ENCODE peak calls at places on chromosomes 16 and 17, in five cellular contexts. One of them, this sample, is unnamed.

GRCh38 chr17:59572301-59572924 is 7.0 kb downstream of the DHX40 start:
- DNase-seq in K562: no peak
- DNase-seq in HCT116: no peak
- DNase-seq in SK-N-SH: no peak
- DNase-seq in NT2/D1: no peak
- DNase-seq in this sample: no peak

GRCh38 chr17:61486135-61487120 is 34.2 kb downstream of the TBX4 start:
- DNase-seq in K562: no peak
- DNase-seq in HCT116: no peak
- DNase-seq in SK-N-SH: peak
- DNase-seq in NT2/D1: no peak
- DNase-seq in this sample: no peak

GRCh38 chr17:73325527-73325842 is 13.7 kb upstream of the CDC42EP4 start:
- DNase-seq in K562: no peak
- DNase-seq in HCT116: no peak
- DNase-seq in SK-N-SH: no peak
- DNase-seq in NT2/D1: no peak
- DNase-seq in this sample: no peak

GRCh38 chr17:27793168-27793905 is 7.0 kb downstream of the NOS2 start:
- DNase-seq in K562: peak
- DNase-seq in HCT116: no peak
- DNase-seq in SK-N-SH: peak
- DNase-seq in NT2/D1: no peak
- DNase-seq in this sample: no peak

GRCh38 chr16:70508752-70509151 is 14.6 kb downstream of the COG4 start:
- DNase-seq in K562: no peak
- DNase-seq in HCT116: no peak
- DNase-seq in SK-N-SH: no peak
- DNase-seq in NT2/D1: no peak
- DNase-seq in this sample: no peak

GRCh38 chr17:33015716-33016346 is 24.2 kb downstream of the SPACA3 start:
- DNase-seq in K562: no peak
- DNase-seq in HCT116: no peak
- DNase-seq in SK-N-SH: no peak
- DNase-seq in NT2/D1: no peak
- DNase-seq in this sample: no peak

GRCh38 chr17:81712468-81713003 is 452 bp downstream of the SLC25A10 start:
- DNase-seq in K562: peak
- DNase-seq in HCT116: no peak
- DNase-seq in SK-N-SH: peak
- DNase-seq in NT2/D1: no peak
- DNase-seq in this sample: peak

GRCh38 chr16:80803341-80804060 is 897 bp downstream of the CDYL2 start:
- DNase-seq in K562: peak
- DNase-seq in HCT116: no peak
- DNase-seq in SK-N-SH: peak
- DNase-seq in NT2/D1: no peak
- DNase-seq in this sample: no peak

GRCh38 chr17:80261159-80261894 is 675 bp downstream of the RNF213 start:
- DNase-seq in K562: peak
- DNase-seq in HCT116: no peak
- DNase-seq in SK-N-SH: peak
- DNase-seq in NT2/D1: peak
- DNase-seq in this sample: peak

GRCh38 chr17:81710514-81711308 is 1.4 kb upstream of the SLC25A10 start:
- DNase-seq in K562: no peak
- DNase-seq in HCT116: no peak
- DNase-seq in SK-N-SH: no peak
- DNase-seq in NT2/D1: no peak
- DNase-seq in this sample: peak

GRCh38 chr16:51465026-51465425 is 314.0 kb upstream of the SALL1 start:
- DNase-seq in K562: no peak
- DNase-seq in HCT116: no peak
- DNase-seq in SK-N-SH: no peak
- DNase-seq in NT2/D1: no peak
- DNase-seq in this sample: no peak

GRCh38 chr16:65876200-65876498 is 490.3 kb upstream of the CDH5 start:
- DNase-seq in K562: no peak
- DNase-seq in HCT116: no peak
- DNase-seq in SK-N-SH: no peak
- DNase-seq in NT2/D1: no peak
- DNase-seq in this sample: no peak

GRCh38 chr17:3557768-3558583 is at the start of gene TRPV3:
- DNase-seq in K562: peak
- DNase-seq in HCT116: peak
- DNase-seq in SK-N-SH: no peak
- DNase-seq in NT2/D1: no peak
- DNase-seq in this sample: no peak

GRCh38 chr16:76518791-76519190 is 241.6 kb downstream of the CNTNAP4 start:
- DNase-seq in K562: no peak
- DNase-seq in HCT116: no peak
- DNase-seq in SK-N-SH: no peak
- DNase-seq in NT2/D1: no peak
- DNase-seq in this sample: no peak

GRCh38 chr16:69188716-69189115 is 1.8 kb downstream of the SNTB2 start:
- DNase-seq in K562: no peak
- DNase-seq in HCT116: no peak
- DNase-seq in SK-N-SH: no peak
- DNase-seq in NT2/D1: peak
- DNase-seq in this sample: no peak

GRCh38 chr16:66581246-66581952 is 2.1 kb downstream of the CMTM2 start:
- DNase-seq in K562: no peak
- DNase-seq in HCT116: no peak
- DNase-seq in SK-N-SH: no peak
- DNase-seq in NT2/D1: no peak
- DNase-seq in this sample: no peak

DNA sequence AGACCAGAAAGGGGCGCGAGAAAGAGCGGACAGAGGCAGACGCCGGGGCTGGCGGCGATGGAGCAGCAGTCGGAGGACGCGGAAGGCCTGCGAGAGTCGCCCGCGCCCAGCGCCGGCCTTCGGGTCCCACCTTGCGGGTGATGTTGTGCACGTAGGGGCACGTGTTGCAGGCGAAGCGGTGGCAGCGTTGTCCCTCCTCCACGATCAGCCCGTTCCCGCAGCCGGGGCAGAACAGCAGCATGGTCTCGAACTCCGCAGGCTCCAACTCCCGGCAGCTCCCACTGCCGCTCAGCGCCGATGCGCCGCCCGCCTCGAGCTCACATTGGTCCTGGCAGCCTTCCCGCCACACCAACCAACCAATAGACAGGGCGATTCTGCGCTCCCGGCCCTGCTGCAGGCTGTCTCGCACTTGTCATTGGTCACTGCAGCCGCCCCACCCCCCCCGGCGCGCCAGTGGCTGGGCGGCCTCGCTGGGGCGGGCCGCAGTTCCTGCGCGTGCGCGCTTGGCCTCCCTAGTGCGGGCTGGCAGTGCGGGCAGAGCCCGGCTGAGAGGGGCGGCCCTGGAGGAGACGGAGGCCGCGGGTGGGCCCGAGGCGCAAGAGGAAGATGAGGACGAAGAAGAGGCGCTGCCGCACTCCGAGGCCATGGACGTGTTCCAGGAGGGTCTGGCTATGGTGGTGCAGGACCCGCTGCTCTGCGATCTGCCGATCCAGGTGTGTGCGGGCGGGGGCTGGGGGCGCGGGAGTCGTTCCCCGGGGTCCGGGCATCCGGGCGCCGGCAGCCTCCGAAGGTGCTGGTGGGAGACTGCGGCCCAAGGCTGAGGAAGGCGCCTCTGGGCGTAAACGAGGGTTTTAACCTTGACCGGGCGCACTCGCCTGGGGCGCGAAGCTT is at the start of the genes POLR3K and SNRNP25:
- DNase-seq in K562: peak
- DNase-seq in HCT116: peak
- DNase-seq in SK-N-SH: peak
- DNase-seq in NT2/D1: peak
- DNase-seq in this sample: peak
- TF ChIP-seq YY1 in K562: no peak
- TF ChIP-seq YY1 in HCT116: no peak
- TF ChIP-seq YY1 in SK-N-SH: no peak
- TF ChIP-seq YY1 in NT2/D1: no peak
- TF ChIP-seq YY1 in this sample: peak

GRCh38 chr16:23679274-23679985 is 741 bp downstream of the PLK1 start:
- DNase-seq in K562: peak
- DNase-seq in HCT116: no peak
- DNase-seq in SK-N-SH: peak
- DNase-seq in NT2/D1: peak
- DNase-seq in this sample: peak
- TF ChIP-seq YY1 in K562: peak
- TF ChIP-seq YY1 in HCT116: no peak
- TF ChIP-seq YY1 in SK-N-SH: no peak
- TF ChIP-seq YY1 in NT2/D1: no peak
- TF ChIP-seq YY1 in this sample: peak

GRCh38 chr17:17021194-17021863 is 20.9 kb upstream of the MPRIP start:
- DNase-seq in K562: peak
- DNase-seq in HCT116: no peak
- DNase-seq in SK-N-SH: no peak
- DNase-seq in NT2/D1: no peak
- DNase-seq in this sample: peak
- TF ChIP-seq YY1 in K562: no peak
- TF ChIP-seq YY1 in HCT116: no peak
- TF ChIP-seq YY1 in SK-N-SH: no peak
- TF ChIP-seq YY1 in NT2/D1: no peak
- TF ChIP-seq YY1 in this sample: no peak

DNA sequence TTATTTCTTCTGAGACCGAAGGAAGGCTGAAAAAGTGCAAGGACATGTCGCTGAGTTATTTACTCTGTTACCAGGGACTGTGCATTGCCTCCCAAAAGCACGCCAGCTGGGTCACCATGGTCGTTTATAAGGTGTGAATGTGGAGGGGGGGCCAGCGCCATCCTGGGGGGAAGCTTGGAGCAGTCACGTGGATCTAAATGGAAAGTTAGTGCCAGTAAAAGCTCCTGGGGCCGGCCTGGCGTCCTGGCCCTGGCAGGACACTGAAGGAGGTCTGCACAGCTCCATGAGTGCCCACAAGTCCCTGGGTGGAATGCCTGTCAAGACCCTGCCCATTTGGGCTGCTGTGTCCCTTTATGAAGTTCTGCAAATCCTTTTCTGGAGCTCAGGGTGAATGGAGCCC is 82.6 kb downstream of the C16orf95 start:
- DNase-seq in K562: no peak
- DNase-seq in HCT116: no peak
- DNase-seq in SK-N-SH: no peak
- DNase-seq in NT2/D1: no peak
- DNase-seq in this sample: no peak
- TF ChIP-seq YY1 in K562: no peak
- TF ChIP-seq YY1 in HCT116: no peak
- TF ChIP-seq YY1 in SK-N-SH: no peak
- TF ChIP-seq YY1 in NT2/D1: no peak
- TF ChIP-seq YY1 in this sample: no peak

DNA sequence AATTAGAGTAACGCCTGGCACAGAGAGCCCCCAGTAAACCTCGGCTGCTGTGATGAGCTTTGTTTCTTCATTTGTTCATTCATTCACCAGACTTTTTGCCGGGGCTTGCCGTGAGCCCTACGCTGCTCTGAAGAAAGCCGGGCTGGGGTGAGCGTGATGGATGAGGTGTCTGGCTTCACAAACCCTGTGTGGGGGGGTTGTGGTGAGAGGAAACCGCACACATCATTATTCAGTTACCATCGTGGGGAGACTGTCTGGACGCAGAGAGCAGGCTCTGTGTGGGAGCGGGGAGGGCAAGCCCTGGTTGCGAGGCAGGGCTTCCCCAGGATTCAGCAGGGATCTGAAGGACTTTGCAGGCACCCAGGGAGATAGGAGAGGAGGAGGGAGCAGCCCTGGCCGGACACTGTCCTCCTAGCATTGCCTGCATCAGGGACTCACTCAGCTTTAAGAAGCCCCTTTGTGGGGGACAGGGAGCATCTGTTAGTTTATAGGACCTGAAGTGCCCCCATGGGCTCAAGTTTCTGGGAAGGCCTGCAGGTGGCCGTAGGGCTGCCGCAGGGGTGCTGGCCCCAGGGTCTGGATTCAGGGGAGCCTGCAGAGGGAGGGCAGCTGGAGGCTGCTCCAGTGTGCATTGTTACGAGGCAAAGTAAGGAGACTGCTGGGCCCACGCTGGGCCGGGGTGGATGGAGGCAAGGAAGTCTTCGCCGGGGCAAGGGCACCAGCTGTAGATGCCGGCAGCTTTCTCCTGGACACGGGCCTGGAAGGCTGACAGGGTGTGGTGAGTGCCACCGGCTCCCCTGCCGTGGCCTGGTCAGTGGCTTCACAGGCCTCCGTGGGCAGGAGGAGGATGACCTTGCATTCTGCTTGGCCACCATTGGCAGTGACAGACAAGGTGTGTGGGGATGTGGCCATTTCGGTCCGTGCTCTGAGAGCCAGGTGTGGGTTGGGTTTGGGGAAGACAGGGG is 334.5 kb downstream of the SEC14L1 start:
- DNase-seq in K562: no peak
- DNase-seq in HCT116: no peak
- DNase-seq in SK-N-SH: no peak
- DNase-seq in NT2/D1: no peak
- DNase-seq in this sample: no peak
- TF ChIP-seq YY1 in K562: no peak
- TF ChIP-seq YY1 in HCT116: no peak
- TF ChIP-seq YY1 in SK-N-SH: no peak
- TF ChIP-seq YY1 in NT2/D1: no peak
- TF ChIP-seq YY1 in this sample: no peak

GRCh38 chr17:77409282-77410161 is 268.8 kb downstream of the SEC14L1 start:
- DNase-seq in K562: no peak
- DNase-seq in HCT116: no peak
- DNase-seq in SK-N-SH: no peak
- DNase-seq in NT2/D1: no peak
- DNase-seq in this sample: no peak
- TF ChIP-seq YY1 in K562: no peak
- TF ChIP-seq YY1 in HCT116: no peak
- TF ChIP-seq YY1 in SK-N-SH: no peak
- TF ChIP-seq YY1 in NT2/D1: no peak
- TF ChIP-seq YY1 in this sample: no peak

DNA sequence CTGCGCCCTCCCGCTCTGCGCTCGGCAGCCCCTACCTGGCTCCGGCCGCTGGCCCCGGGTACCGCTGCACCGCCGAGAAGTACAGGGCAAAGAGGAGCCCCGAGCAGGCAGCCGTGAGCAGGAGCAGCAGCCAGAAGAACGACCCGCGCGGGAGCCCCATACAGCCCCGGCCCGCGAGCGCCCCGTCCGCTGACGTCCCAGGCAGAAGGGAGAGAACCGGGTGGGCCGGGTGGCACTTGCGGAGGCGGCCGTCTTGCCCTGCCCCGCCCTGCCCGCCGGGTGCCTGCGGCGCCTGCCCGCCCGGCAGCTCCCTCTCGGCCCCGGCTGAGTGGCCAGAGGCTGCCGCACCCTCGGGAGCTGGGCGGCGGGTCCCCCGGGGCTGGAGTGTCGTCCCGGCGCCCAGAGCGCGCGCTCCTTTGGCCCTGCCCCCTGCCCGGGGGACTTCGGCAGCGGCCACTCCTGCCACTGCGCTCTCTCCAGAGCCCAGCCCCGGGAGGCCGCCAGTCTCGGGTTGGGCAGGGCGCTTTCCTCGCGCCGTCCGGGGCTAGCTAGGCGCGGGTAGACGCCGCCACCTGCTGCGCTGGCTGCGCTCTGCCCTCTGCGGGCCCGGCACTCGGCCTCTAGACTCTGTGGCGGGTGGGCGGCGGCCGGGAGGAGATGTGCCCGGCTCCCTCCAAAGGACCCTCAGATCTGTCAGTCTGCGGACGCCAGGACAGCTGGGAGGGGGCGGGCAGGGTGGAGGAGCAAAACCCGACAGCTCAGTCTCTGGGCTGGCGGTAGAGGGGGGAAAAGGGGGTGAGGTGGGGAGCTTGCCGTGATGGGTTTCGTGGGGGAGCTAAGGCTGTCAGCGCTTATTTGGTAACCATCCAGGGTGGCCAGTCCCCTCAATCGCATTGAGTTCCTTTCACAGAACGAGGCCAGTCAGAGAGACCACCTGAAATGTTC is at the start of gene ST6GALNAC2:
- DNase-seq in K562: no peak
- DNase-seq in HCT116: peak
- DNase-seq in SK-N-SH: peak
- DNase-seq in NT2/D1: no peak
- DNase-seq in this sample: peak
- TF ChIP-seq YY1 in K562: no peak
- TF ChIP-seq YY1 in HCT116: no peak
- TF ChIP-seq YY1 in SK-N-SH: no peak
- TF ChIP-seq YY1 in NT2/D1: no peak
- TF ChIP-seq YY1 in this sample: peak